ENCODE peak calls at places on chromosomes 5 and 9, in five cellular contexts. Y is body of pancreas, V is NB4, Z is cardiac fibroblast, F is HCT116. U is an unnamed sample.

GRCh38 chr5:95815143-95815729 is 7.3 kb downstream of the GLRX start:
- DNase-seq in V (no peak), Y (no peak), F (no peak), Z (no peak), U (no peak)

GRCh38 chr5:173479711-173480110 is 136.7 kb downstream of the BOD1 start:
- DNase-seq in F (no peak), Z (no peak), Y (no peak), V (no peak), U (peak; percentile 17)

GRCh38 chr5:9454012-9454481 is 91.8 kb downstream of the SEMA5A start:
- DNase-seq in Y (no peak), Z (no peak), F (no peak), V (no peak), U (no peak)

GRCh38 chr9:17135578-17135904 is 701 bp downstream of the CNTLN start:
- DNase-seq in Y (no peak), Z (no peak), F (no peak), V (no peak), U (no peak)

GRCh38 chr5:31753700-31754461 is 115.0 kb downstream of the PDZD2 start:
- DNase-seq in Y (no peak), V (no peak), Z (no peak), F (no peak), U (no peak)

GRCh38 chr9:92736816-92737606 is 27.6 kb downstream of the BICD2 start:
- DNase-seq in Z (peak; percentile 44), Y (peak; percentile 5), V (peak; percentile 42), F (no peak), U (no peak)

GRCh38 chr9:123686131-123686848 is 243.6 kb downstream of the DENND1A start:
- DNase-seq in Z (peak; percentile 60), V (no peak), Y (no peak), F (no peak), U (peak; percentile 47)

GRCh38 chr9:32968101-32969011 is 33.1 kb downstream of the APTX start:
- DNase-seq in Z (peak; percentile 57), Y (peak; percentile 54), V (peak; percentile 71), F (peak; percentile 6), U (peak; percentile 65)

GRCh38 chr9:128174062-128174461 is 14.0 kb downstream of the BBLN start:
- DNase-seq in Z (no peak), Y (no peak), F (no peak), V (no peak), U (no peak)

GRCh38 chr9:109652112-109652511 is 127.9 kb upstream of the PALM2AKAP2 start:
- DNase-seq in Z (no peak), Y (no peak), V (no peak), F (no peak), U (peak; percentile 13)

GRCh38 chr5:149959406-149960236 is 937 bp upstream of the SLC26A2 start:
- DNase-seq in Y (no peak), Z (peak; percentile 74), V (peak; percentile 82), F (peak; percentile 87), U (peak; percentile 82)

GRCh38 chr5:53350991-53351770 is 129.2 kb upstream of the FST start:
- DNase-seq in Y (no peak), F (no peak), V (no peak), Z (no peak), U (peak; percentile 49)

GRCh38 chr9:137521405-137521985 is 28.7 kb downstream of the PNPLA7 start:
- DNase-seq in Z (no peak), F (no peak), Y (peak; percentile 94), V (no peak), U (no peak)

GRCh38 chr5:169009171-169009570 is 291.8 kb downstream of the SLIT3 start:
- DNase-seq in F (no peak), Y (no peak), Z (peak; percentile 59), V (no peak), U (no peak)

GRCh38 chr5:7445066-7445465 is 49.1 kb downstream of the ADCY2 start:
- DNase-seq in Z (no peak), Y (no peak), F (no peak), V (no peak), U (no peak)

GRCh38 chr5:60177596-60177995 is 284.1 kb upstream of the PDE4D start:
- DNase-seq in V (no peak), Y (no peak), F (no peak), Z (no peak), U (peak; percentile 57)

GRCh38 chr5:133780619-133781280 is 168.4 kb upstream of the FSTL4 start:
- DNase-seq in Z (no peak), Y (no peak), V (no peak), F (no peak), U (no peak)

GRCh38 chr9:134768332-134769083 is 112.1 kb upstream of the FCN2 start:
- DNase-seq in V (peak; percentile 38), F (no peak), Z (peak; percentile 53), Y (no peak), U (no peak)

GRCh38 chr5:145178667-145179523 is 656.2 kb downstream of the PRELID2 start:
- DNase-seq in V (no peak), F (no peak), Y (no peak), Z (peak; percentile 13), U (no peak)

GRCh38 chr9:86500667-86501435 is 146.6 kb upstream of the TUT7 start:
- DNase-seq in Z (peak; percentile 86), Y (no peak), F (no peak), V (peak; percentile 13), U (peak; percentile 93)

GRCh38 chr9:89639367-89639795 is 34.6 kb downstream of the GADD45G start:
- DNase-seq in Y (peak; percentile 43), V (no peak), Z (peak; percentile 38), F (no peak), U (no peak)

GRCh38 chr5:2699686-2700085 is 51.8 kb downstream of the IRX2 start:
- DNase-seq in Y (no peak), F (no peak), Z (no peak), V (no peak), U (no peak)

DNA sequence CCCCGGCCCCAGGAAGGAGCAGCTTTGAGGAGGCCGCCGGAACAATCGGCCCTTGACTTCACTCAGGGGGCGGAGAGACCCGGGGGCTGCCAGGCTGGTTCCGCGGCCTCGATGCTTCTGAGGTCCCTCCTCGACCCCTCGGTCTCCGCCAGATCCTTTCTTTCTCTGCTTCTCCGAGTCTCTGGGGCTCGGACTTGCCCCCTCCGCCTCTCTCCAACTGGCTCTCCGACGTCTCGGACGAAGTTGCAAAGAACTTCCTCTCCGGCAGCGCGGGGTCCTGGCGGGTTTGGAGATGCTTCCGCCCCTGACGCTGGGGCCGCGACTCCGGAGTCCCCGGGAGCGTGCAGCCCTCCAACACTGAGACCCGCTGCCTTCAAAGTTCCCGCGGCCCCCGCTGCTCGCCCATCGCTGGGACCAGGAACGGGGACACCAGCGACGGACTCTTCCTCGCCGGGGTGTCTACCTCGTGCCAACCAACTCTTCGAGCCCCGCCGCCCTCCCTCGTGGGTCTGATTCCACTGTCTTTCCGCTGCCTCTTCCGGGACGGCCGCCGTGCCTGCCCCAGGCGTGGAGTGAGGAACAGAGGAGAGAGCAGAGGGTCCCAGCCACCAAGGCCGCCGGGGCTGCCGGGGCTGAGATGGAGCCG is 7.0 kb downstream of the PAX5 start:
- DNase-seq in V (peak; percentile 25), Y (no peak), Z (no peak), F (no peak), U (no peak)
- H3K4me3 ChIP-seq in V (no peak overlapping the region), Y (no peak overlapping the region), Z (no peak overlapping the region), F (no peak overlapping the region), U (no peak overlapping the region)

DNA sequence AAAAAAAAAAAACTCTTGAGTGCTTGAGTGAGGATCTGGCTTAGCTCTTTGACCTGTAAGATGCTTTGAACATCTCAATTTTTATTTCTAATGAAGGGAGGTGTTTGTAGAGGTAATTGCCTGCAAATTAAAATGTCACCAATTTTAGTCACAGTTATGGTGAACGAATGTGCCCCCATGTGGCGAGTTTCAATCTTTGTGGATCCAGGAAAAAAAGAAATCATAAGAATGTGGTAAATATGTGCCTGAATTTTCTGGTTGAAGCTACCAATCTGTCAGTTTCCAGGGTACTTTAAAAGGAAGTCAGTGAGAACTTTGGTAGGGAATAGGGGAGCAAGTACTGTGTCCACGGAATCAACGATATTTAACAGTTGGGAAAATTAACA is 1772.4 kb upstream of the CDH9 start:
- DNase-seq in Y (no peak), Z (no peak), V (no peak), F (no peak), U (peak; percentile 5)
- TF ChIP-seq CTCF in Y (no peak), Z (no peak), V (peak; percentile 16), F (no peak), U (no peak)

DNA sequence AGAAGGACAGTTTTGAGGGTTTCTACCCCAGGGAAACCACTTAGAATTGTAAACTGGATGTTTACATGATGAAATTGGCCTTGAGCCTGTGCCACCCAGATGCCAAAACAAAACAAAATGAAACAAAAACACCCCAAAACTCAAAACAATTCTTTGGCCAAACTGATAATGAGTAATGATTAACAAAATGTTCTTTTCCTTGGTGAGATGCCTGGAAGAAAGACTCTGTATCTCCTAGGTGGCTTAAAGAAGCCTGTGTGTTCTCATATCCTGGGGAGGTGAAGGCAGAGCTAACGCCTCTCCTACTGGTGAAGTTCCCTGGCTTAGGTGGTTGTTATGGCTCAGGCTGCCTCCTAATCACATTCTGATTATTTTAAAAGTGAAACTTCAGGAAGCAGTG is 120.5 kb downstream of the NPR3 start:
- DNase-seq in Z (no peak), V (no peak), F (no peak), Y (no peak), U (no peak)
- H3K4me3 ChIP-seq in Z (no peak overlapping the region), V (no peak overlapping the region), F (no peak overlapping the region), Y (no peak overlapping the region), U (no peak overlapping the region)

GRCh38 chr9:82152181-82152580 is 163.6 kb downstream of the SPATA31D1 start:
- DNase-seq in Z (no peak), V (no peak), Y (no peak), F (no peak), U (peak; percentile 64)

GRCh38 chr9:82144803-82145202 is 156.2 kb downstream of the SPATA31D1 start:
- DNase-seq in F (no peak), Z (no peak), Y (no peak), V (no peak), U (no peak)

GRCh38 chr9:82148849-82149544 is 160.4 kb downstream of the SPATA31D1 start:
- DNase-seq in Y (no peak), Z (peak; percentile 75), V (no peak), F (no peak), U (peak; percentile 54)

GRCh38 chr9:82149647-82150046 is 161.1 kb downstream of the SPATA31D1 start:
- DNase-seq in F (no peak), Y (no peak), V (no peak), Z (no peak), U (no peak)

DNA sequence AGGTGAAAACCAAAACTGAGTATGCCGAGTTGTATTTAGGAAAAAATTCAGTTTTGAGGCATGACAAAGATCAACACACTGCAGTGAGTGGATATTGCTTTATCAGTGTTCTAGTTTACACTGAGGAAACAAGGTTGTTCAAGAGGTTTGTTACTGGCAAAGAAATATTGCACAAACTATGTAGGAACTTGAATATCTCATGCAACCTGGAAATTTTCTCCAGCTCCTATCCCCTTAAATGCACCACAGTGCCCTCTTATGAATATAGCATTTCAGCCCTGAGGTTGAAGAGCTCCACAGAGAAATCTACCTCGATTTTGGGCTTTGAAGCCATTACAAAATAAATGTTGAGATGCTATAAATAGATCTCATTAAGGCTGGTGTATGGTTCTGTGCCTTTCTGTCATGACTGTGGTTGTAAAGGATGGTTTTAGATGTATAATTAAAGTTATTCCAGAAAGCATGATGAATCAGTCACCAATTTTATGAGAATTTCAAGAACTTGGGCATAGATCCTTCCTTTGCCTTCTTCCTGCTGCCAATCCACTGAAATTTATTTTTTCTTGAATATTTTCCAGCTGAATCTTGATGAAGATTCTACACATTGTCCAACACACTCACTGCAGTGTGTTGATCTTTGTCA is 159.3 kb downstream of the SPATA31D1 start:
- DNase-seq in Y (no peak), Z (no peak), V (no peak), F (no peak), U (no peak)
- TF ChIP-seq CTCF in Y (no peak), Z (no peak), V (no peak), F (no peak), U (no peak)

U was measured in choroid plexus epithelial cell.